ENCODE peak calls at places on chromosomes 4 and X, in eight cellular contexts. One of them, this sample, is unnamed.
A peak's percentile ranks its signal among the peaks of the same experiment; 100 is the strongest.

GRCh38 chrX:143988356-143988755 is 104.5 kb downstream of the UBE2NL start:
- DNase-seq in foreskin fibroblast: no peak
- DNase-seq in GM13977: no peak
- DNase-seq in AG09319: no peak
- DNase-seq in mammary epithelial cell: no peak
- DNase-seq in psoas muscle: no peak
- DNase-seq in activated CD8-positive, alpha-beta T cell treated with anti-CD3 and anti-CD28 coated beads for 36 hours: no peak
- DNase-seq in fibroblast of lung: no peak
- DNase-seq in this sample: no peak

GRCh38 chrX:9433596-9433995 is 31.3 kb upstream of the TBL1X start:
- DNase-seq in foreskin fibroblast: no peak
- DNase-seq in GM13977: no peak
- DNase-seq in AG09319: no peak
- DNase-seq in mammary epithelial cell: no peak
- DNase-seq in psoas muscle: no peak
- DNase-seq in activated CD8-positive, alpha-beta T cell treated with anti-CD3 and anti-CD28 coated beads for 36 hours: no peak
- DNase-seq in fibroblast of lung: no peak
- DNase-seq in this sample: no peak

GRCh38 chrX:42920752-42921151 is 142.8 kb upstream of the PPP1R2C start:
- DNase-seq in foreskin fibroblast: no peak
- DNase-seq in GM13977: no peak
- DNase-seq in AG09319: no peak
- DNase-seq in mammary epithelial cell: peak; percentile 86
- DNase-seq in psoas muscle: no peak
- DNase-seq in activated CD8-positive, alpha-beta T cell treated with anti-CD3 and anti-CD28 coated beads for 36 hours: no peak
- DNase-seq in fibroblast of lung: peak; percentile 4
- DNase-seq in this sample: no peak

GRCh38 chr4:26032572-26033320 is 118.7 kb downstream of the SMIM20 start:
- DNase-seq in foreskin fibroblast: peak; percentile 96
- DNase-seq in GM13977: no peak
- DNase-seq in AG09319: peak; percentile 65
- DNase-seq in mammary epithelial cell: no peak
- DNase-seq in psoas muscle: peak; percentile 27
- DNase-seq in activated CD8-positive, alpha-beta T cell treated with anti-CD3 and anti-CD28 coated beads for 36 hours: no peak
- DNase-seq in fibroblast of lung: peak; percentile 86
- DNase-seq in this sample: no peak

GRCh38 chr4:52743444-52744019 is 7.7 kb downstream of the ERVMER34-1 start:
- DNase-seq in foreskin fibroblast: no peak
- DNase-seq in GM13977: no peak
- DNase-seq in AG09319: no peak
- DNase-seq in mammary epithelial cell: no peak
- DNase-seq in psoas muscle: no peak
- DNase-seq in activated CD8-positive, alpha-beta T cell treated with anti-CD3 and anti-CD28 coated beads for 36 hours: no peak
- DNase-seq in fibroblast of lung: no peak
- DNase-seq in this sample: no peak

GRCh38 chr4:156109943-156110925 is 156.6 kb upstream of the CTSO start:
- DNase-seq in foreskin fibroblast: peak; percentile 35
- DNase-seq in GM13977: no peak
- DNase-seq in AG09319: no peak
- DNase-seq in mammary epithelial cell: peak; percentile 83
- DNase-seq in psoas muscle: no peak
- DNase-seq in activated CD8-positive, alpha-beta T cell treated with anti-CD3 and anti-CD28 coated beads for 36 hours: no peak
- DNase-seq in fibroblast of lung: no peak
- DNase-seq in this sample: no peak

GRCh38 chr4:185966997-185967775 is 101.8 kb upstream of the TLR3 start:
- DNase-seq in foreskin fibroblast: no peak
- DNase-seq in GM13977: no peak
- DNase-seq in AG09319: no peak
- DNase-seq in mammary epithelial cell: no peak
- DNase-seq in psoas muscle: no peak
- DNase-seq in activated CD8-positive, alpha-beta T cell treated with anti-CD3 and anti-CD28 coated beads for 36 hours: no peak
- DNase-seq in fibroblast of lung: no peak
- DNase-seq in this sample: no peak

GRCh38 chr4:147824316-147824715 is 92.4 kb downstream of the ARHGAP10 start:
- DNase-seq in foreskin fibroblast: no peak
- DNase-seq in GM13977: no peak
- DNase-seq in AG09319: no peak
- DNase-seq in mammary epithelial cell: no peak
- DNase-seq in psoas muscle: no peak
- DNase-seq in activated CD8-positive, alpha-beta T cell treated with anti-CD3 and anti-CD28 coated beads for 36 hours: no peak
- DNase-seq in fibroblast of lung: no peak
- DNase-seq in this sample: no peak

GRCh38 chrX:106999002-106999975 is 723 bp downstream of the MORC4 start:
- DNase-seq in foreskin fibroblast: peak; percentile 51
- DNase-seq in GM13977: peak; percentile 11
- DNase-seq in AG09319: no peak
- DNase-seq in mammary epithelial cell: peak; percentile 47
- DNase-seq in psoas muscle: peak; percentile 43
- DNase-seq in activated CD8-positive, alpha-beta T cell treated with anti-CD3 and anti-CD28 coated beads for 36 hours: peak; percentile 64
- DNase-seq in fibroblast of lung: peak; percentile 61
- DNase-seq in this sample: peak; percentile 7

GRCh38 chrX:139475432-139475831 is 55.1 kb upstream of the F9 start:
- DNase-seq in foreskin fibroblast: no peak
- DNase-seq in GM13977: no peak
- DNase-seq in AG09319: no peak
- DNase-seq in mammary epithelial cell: no peak
- DNase-seq in psoas muscle: no peak
- DNase-seq in activated CD8-positive, alpha-beta T cell treated with anti-CD3 and anti-CD28 coated beads for 36 hours: no peak
- DNase-seq in fibroblast of lung: no peak
- DNase-seq in this sample: no peak
- TF ChIP-seq CTCF in foreskin fibroblast: no peak
- TF ChIP-seq CTCF in GM13977: no peak
- TF ChIP-seq CTCF in AG09319: no peak
- TF ChIP-seq CTCF in mammary epithelial cell: no peak
- TF ChIP-seq CTCF in psoas muscle: no peak
- TF ChIP-seq CTCF in activated CD8-positive, alpha-beta T cell treated with anti-CD3 and anti-CD28 coated beads for 36 hours: no peak
- TF ChIP-seq CTCF in fibroblast of lung: no peak
- TF ChIP-seq CTCF in this sample: no peak

GRCh38 chrX:68147848-68148247 is 285.4 kb downstream of the OPHN1 start:
- DNase-seq in foreskin fibroblast: no peak
- DNase-seq in GM13977: no peak
- DNase-seq in AG09319: no peak
- DNase-seq in mammary epithelial cell: no peak
- DNase-seq in psoas muscle: no peak
- DNase-seq in activated CD8-positive, alpha-beta T cell treated with anti-CD3 and anti-CD28 coated beads for 36 hours: no peak
- DNase-seq in fibroblast of lung: no peak
- DNase-seq in this sample: no peak

GRCh38 chrX:68146054-68146453 is 287.2 kb downstream of the OPHN1 start:
- DNase-seq in foreskin fibroblast: no peak
- DNase-seq in GM13977: no peak
- DNase-seq in AG09319: peak; percentile 7
- DNase-seq in mammary epithelial cell: peak; percentile 34
- DNase-seq in psoas muscle: no peak
- DNase-seq in activated CD8-positive, alpha-beta T cell treated with anti-CD3 and anti-CD28 coated beads for 36 hours: no peak
- DNase-seq in fibroblast of lung: peak; percentile 63
- DNase-seq in this sample: no peak
- TF ChIP-seq CTCF in foreskin fibroblast: peak; percentile 39
- TF ChIP-seq CTCF in GM13977: peak; percentile 29
- TF ChIP-seq CTCF in AG09319: peak; percentile 52
- TF ChIP-seq CTCF in mammary epithelial cell: peak; percentile 52
- TF ChIP-seq CTCF in psoas muscle: peak; percentile 35
- TF ChIP-seq CTCF in activated CD8-positive, alpha-beta T cell treated with anti-CD3 and anti-CD28 coated beads for 36 hours: no peak
- TF ChIP-seq CTCF in fibroblast of lung: peak; percentile 40
- TF ChIP-seq CTCF in this sample: peak; percentile 13

GRCh38 chr4:3241905-3242304 is 7.1 kb upstream of the MSANTD1 start:
- DNase-seq in foreskin fibroblast: peak; percentile 79
- DNase-seq in GM13977: no peak
- DNase-seq in AG09319: peak; percentile 36
- DNase-seq in mammary epithelial cell: no peak
- DNase-seq in psoas muscle: no peak
- DNase-seq in activated CD8-positive, alpha-beta T cell treated with anti-CD3 and anti-CD28 coated beads for 36 hours: no peak
- DNase-seq in fibroblast of lung: peak; percentile 88
- DNase-seq in this sample: no peak

GRCh38 chr4:3243066-3243775 is 5.7 kb upstream of the MSANTD1 start:
- DNase-seq in foreskin fibroblast: no peak
- DNase-seq in GM13977: no peak
- DNase-seq in AG09319: no peak
- DNase-seq in mammary epithelial cell: no peak
- DNase-seq in psoas muscle: no peak
- DNase-seq in activated CD8-positive, alpha-beta T cell treated with anti-CD3 and anti-CD28 coated beads for 36 hours: no peak
- DNase-seq in fibroblast of lung: no peak
- DNase-seq in this sample: no peak

GRCh38 chr4:3245676-3246075 is 3.3 kb upstream of the MSANTD1 start:
- DNase-seq in foreskin fibroblast: no peak
- DNase-seq in GM13977: no peak
- DNase-seq in AG09319: no peak
- DNase-seq in mammary epithelial cell: no peak
- DNase-seq in psoas muscle: no peak
- DNase-seq in activated CD8-positive, alpha-beta T cell treated with anti-CD3 and anti-CD28 coated beads for 36 hours: no peak
- DNase-seq in fibroblast of lung: no peak
- DNase-seq in this sample: no peak

GRCh38 chr4:3244747-3245146 is 4.2 kb upstream of the MSANTD1 start:
- DNase-seq in foreskin fibroblast: no peak
- DNase-seq in GM13977: no peak
- DNase-seq in AG09319: no peak
- DNase-seq in mammary epithelial cell: no peak
- DNase-seq in psoas muscle: no peak
- DNase-seq in activated CD8-positive, alpha-beta T cell treated with anti-CD3 and anti-CD28 coated beads for 36 hours: no peak
- DNase-seq in fibroblast of lung: no peak
- DNase-seq in this sample: no peak

DNA sequence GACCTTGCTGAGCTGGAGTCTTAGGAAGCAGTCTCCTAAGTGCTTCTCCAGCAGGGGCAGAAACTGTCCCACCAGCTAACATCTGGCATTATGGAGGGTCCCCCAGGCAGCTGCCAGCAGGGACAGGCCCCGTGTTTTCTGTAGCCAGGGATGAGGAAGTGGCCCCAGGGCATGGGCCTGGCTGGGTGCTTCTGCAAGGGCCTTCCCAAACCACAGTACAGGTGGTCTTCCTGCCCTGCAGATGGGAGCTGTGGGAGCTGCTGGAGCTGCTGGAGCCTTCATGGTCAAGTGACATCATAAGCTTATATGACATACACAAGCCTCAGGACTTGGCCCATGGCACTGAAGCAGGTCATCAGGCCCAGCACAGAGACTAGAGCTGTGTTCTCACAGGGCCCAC is 5.0 kb upstream of the MSANTD1 start:
- DNase-seq in foreskin fibroblast: no peak
- DNase-seq in GM13977: no peak
- DNase-seq in AG09319: no peak
- DNase-seq in mammary epithelial cell: no peak
- DNase-seq in psoas muscle: no peak
- DNase-seq in activated CD8-positive, alpha-beta T cell treated with anti-CD3 and anti-CD28 coated beads for 36 hours: no peak
- DNase-seq in fibroblast of lung: no peak
- DNase-seq in this sample: no peak
- TF ChIP-seq CTCF in foreskin fibroblast: no peak
- TF ChIP-seq CTCF in GM13977: no peak
- TF ChIP-seq CTCF in AG09319: no peak
- TF ChIP-seq CTCF in mammary epithelial cell: no peak
- TF ChIP-seq CTCF in psoas muscle: no peak
- TF ChIP-seq CTCF in activated CD8-positive, alpha-beta T cell treated with anti-CD3 and anti-CD28 coated beads for 36 hours: no peak
- TF ChIP-seq CTCF in fibroblast of lung: no peak
- TF ChIP-seq CTCF in this sample: no peak

GRCh38 chr4:111961806-111962205 is 183.4 kb upstream of the FAM241A start:
- DNase-seq in foreskin fibroblast: peak; percentile 56
- DNase-seq in GM13977: no peak
- DNase-seq in AG09319: no peak
- DNase-seq in mammary epithelial cell: peak; percentile 21
- DNase-seq in psoas muscle: no peak
- DNase-seq in activated CD8-positive, alpha-beta T cell treated with anti-CD3 and anti-CD28 coated beads for 36 hours: no peak
- DNase-seq in fibroblast of lung: no peak
- DNase-seq in this sample: no peak
- TF ChIP-seq CTCF in foreskin fibroblast: no peak
- TF ChIP-seq CTCF in GM13977: no peak
- TF ChIP-seq CTCF in AG09319: no peak
- TF ChIP-seq CTCF in mammary epithelial cell: no peak
- TF ChIP-seq CTCF in psoas muscle: no peak
- TF ChIP-seq CTCF in activated CD8-positive, alpha-beta T cell treated with anti-CD3 and anti-CD28 coated beads for 36 hours: no peak
- TF ChIP-seq CTCF in fibroblast of lung: no peak
- TF ChIP-seq CTCF in this sample: no peak

DNA sequence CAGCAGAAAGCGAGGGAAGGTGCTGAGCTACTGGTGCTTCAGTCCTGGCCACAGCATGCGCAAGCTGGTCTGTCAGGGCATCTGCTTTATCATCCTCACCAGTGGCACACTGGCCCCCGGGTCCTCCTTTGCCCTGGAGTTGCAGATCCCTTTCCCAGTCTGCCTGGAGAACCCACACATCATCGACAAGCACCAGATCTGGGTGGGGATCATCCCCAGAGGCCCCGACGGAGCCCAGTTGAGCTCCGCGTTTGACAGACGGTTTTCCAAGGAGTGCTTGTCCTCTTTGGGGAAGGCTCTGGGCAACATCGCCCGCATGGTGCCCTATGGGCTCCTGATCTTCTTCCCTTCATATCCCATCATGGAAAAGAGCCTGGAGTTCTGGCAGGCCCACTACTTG is 60.3 kb downstream of the ALPK1 start:
- DNase-seq in foreskin fibroblast: no peak
- DNase-seq in GM13977: no peak
- DNase-seq in AG09319: no peak
- DNase-seq in mammary epithelial cell: no peak
- DNase-seq in psoas muscle: no peak
- DNase-seq in activated CD8-positive, alpha-beta T cell treated with anti-CD3 and anti-CD28 coated beads for 36 hours: no peak
- DNase-seq in fibroblast of lung: no peak
- DNase-seq in this sample: no peak
- TF ChIP-seq CTCF in foreskin fibroblast: no peak
- TF ChIP-seq CTCF in GM13977: no peak
- TF ChIP-seq CTCF in AG09319: no peak
- TF ChIP-seq CTCF in mammary epithelial cell: no peak
- TF ChIP-seq CTCF in psoas muscle: no peak
- TF ChIP-seq CTCF in activated CD8-positive, alpha-beta T cell treated with anti-CD3 and anti-CD28 coated beads for 36 hours: no peak
- TF ChIP-seq CTCF in fibroblast of lung: no peak
- TF ChIP-seq CTCF in this sample: no peak

GRCh38 chrX:66005832-66006449 is 33.9 kb downstream of the VSIG4 start:
- DNase-seq in foreskin fibroblast: no peak
- DNase-seq in GM13977: no peak
- DNase-seq in AG09319: no peak
- DNase-seq in mammary epithelial cell: no peak
- DNase-seq in psoas muscle: no peak
- DNase-seq in activated CD8-positive, alpha-beta T cell treated with anti-CD3 and anti-CD28 coated beads for 36 hours: no peak
- DNase-seq in fibroblast of lung: no peak
- DNase-seq in this sample: no peak

GRCh38 chrX:66008403-66008970 is 31.4 kb downstream of the VSIG4 start:
- DNase-seq in foreskin fibroblast: no peak
- DNase-seq in GM13977: no peak
- DNase-seq in AG09319: no peak
- DNase-seq in mammary epithelial cell: no peak
- DNase-seq in psoas muscle: no peak
- DNase-seq in activated CD8-positive, alpha-beta T cell treated with anti-CD3 and anti-CD28 coated beads for 36 hours: no peak
- DNase-seq in fibroblast of lung: no peak
- DNase-seq in this sample: no peak

GRCh38 chrX:66009231-66009845 is 30.5 kb downstream of the VSIG4 start:
- DNase-seq in foreskin fibroblast: no peak
- DNase-seq in GM13977: no peak
- DNase-seq in AG09319: no peak
- DNase-seq in mammary epithelial cell: no peak
- DNase-seq in psoas muscle: no peak
- DNase-seq in activated CD8-positive, alpha-beta T cell treated with anti-CD3 and anti-CD28 coated beads for 36 hours: no peak
- DNase-seq in fibroblast of lung: no peak
- DNase-seq in this sample: no peak

GRCh38 chrX:66004928-66005831 is 34.7 kb downstream of the VSIG4 start:
- DNase-seq in foreskin fibroblast: no peak
- DNase-seq in GM13977: no peak
- DNase-seq in AG09319: no peak
- DNase-seq in mammary epithelial cell: no peak
- DNase-seq in psoas muscle: no peak
- DNase-seq in activated CD8-positive, alpha-beta T cell treated with anti-CD3 and anti-CD28 coated beads for 36 hours: no peak
- DNase-seq in fibroblast of lung: no peak
- DNase-seq in this sample: no peak

DNA sequence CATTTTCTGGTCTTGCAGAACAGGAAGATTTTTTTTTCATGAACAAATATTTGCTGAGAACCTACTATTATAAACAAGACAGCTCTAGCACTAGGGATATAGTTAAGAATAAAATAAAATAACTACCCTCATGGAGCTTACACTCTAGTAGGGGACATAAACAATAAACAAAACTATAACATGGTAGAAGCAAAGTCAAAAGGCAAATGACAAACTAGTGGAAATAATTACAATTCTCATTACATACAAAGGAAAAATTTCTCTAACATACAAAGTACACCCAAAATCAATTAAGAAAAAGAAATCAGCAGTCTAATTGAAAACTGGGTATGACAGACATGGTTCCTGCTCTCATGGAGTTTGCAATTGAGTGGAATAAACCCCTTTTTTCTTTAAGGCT is 32.0 kb downstream of the VSIG4 start:
- DNase-seq in foreskin fibroblast: no peak
- DNase-seq in GM13977: no peak
- DNase-seq in AG09319: no peak
- DNase-seq in mammary epithelial cell: no peak
- DNase-seq in psoas muscle: no peak
- DNase-seq in activated CD8-positive, alpha-beta T cell treated with anti-CD3 and anti-CD28 coated beads for 36 hours: no peak
- DNase-seq in fibroblast of lung: no peak
- DNase-seq in this sample: no peak
- TF ChIP-seq CTCF in foreskin fibroblast: no peak
- TF ChIP-seq CTCF in GM13977: no peak
- TF ChIP-seq CTCF in AG09319: no peak
- TF ChIP-seq CTCF in mammary epithelial cell: no peak
- TF ChIP-seq CTCF in psoas muscle: no peak
- TF ChIP-seq CTCF in activated CD8-positive, alpha-beta T cell treated with anti-CD3 and anti-CD28 coated beads for 36 hours: no peak
- TF ChIP-seq CTCF in fibroblast of lung: no peak
- TF ChIP-seq CTCF in this sample: no peak